ENCODE peak calls at places on chromosome X, in four cellular contexts. M is endothelial cell of umbilical vein, V is suprapubic skin, J is breast epithelium. Y is an unnamed sample.

GRCh38 chrX:75131973-75132627 is 24.0 kb downstream of the ABCB7 start:
- DNase-seq in M (no peak), V (no peak), J (no peak), Y (no peak)

GRCh38 chrX:70032797-70033196 is 16.9 kb downstream of the AWAT2 start:
- DNase-seq in M (no peak), V (no peak), J (no peak), Y (peak; percentile 49)

GRCh38 chrX:96407043-96407442 is 277.6 kb upstream of the DIAPH2 start:
- DNase-seq in M (peak; percentile 57), V (no peak), J (no peak), Y (no peak)

GRCh38 chrX:21959362-21960051 is 19.0 kb downstream of the SMS start:
- DNase-seq in M (no peak), V (no peak), J (no peak), Y (peak; percentile 77)

GRCh38 chrX:118526149-118526548 is 30.5 kb downstream of the DOCK11 start:
- DNase-seq in M (no peak), V (no peak), J (no peak), Y (no peak)

GRCh38 chrX:22686138-22686541 is 313.6 kb upstream of the DDX53 start:
- DNase-seq in M (peak; percentile 92), V (peak; percentile 48), J (no peak), Y (no peak)

GRCh38 chrX:22634081-22634480 is 361.4 kb downstream of the CBLL2 start:
- DNase-seq in M (no peak), V (no peak), J (no peak), Y (no peak)

GRCh38 chrX:70254063-70254400 is 6.0 kb downstream of the P2RY4 start:
- DNase-seq in M (no peak), V (no peak), J (no peak), Y (no peak)

GRCh38 chrX:28920141-28920540 is 332.9 kb downstream of the IL1RAPL1 start:
- DNase-seq in M (no peak), V (no peak), J (no peak), Y (no peak)

DNA sequence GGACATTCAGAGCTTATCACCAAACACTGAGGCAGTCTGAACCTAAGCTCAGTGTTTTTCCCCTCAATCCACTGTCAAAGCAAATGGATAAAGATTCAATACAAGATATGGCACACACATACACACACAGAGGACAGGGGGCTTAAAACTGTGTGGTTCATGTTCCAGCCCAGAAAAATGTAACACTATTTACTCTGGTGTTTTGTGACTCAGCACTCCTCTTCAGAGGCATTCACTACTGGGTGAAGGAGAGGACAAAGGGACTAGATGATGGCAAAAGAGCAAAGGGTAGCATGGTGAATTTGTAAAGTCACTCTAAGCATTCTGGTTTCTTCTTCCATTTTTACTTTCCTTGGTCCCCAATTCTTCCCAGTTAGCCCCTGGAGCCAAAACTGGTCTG is 120.3 kb downstream of the ARHGEF9 start:
- DNase-seq in M (no peak), V (no peak), J (no peak), Y (no peak)
- H3K36me3 ChIP-seq in M (no peaks in the 10 kb centered on the region), V (peaks cover 10% of the 10 kb centered on the region), J (no peaks in the 10 kb centered on the region), Y (no peaks in the 10 kb centered on the region)

DNA sequence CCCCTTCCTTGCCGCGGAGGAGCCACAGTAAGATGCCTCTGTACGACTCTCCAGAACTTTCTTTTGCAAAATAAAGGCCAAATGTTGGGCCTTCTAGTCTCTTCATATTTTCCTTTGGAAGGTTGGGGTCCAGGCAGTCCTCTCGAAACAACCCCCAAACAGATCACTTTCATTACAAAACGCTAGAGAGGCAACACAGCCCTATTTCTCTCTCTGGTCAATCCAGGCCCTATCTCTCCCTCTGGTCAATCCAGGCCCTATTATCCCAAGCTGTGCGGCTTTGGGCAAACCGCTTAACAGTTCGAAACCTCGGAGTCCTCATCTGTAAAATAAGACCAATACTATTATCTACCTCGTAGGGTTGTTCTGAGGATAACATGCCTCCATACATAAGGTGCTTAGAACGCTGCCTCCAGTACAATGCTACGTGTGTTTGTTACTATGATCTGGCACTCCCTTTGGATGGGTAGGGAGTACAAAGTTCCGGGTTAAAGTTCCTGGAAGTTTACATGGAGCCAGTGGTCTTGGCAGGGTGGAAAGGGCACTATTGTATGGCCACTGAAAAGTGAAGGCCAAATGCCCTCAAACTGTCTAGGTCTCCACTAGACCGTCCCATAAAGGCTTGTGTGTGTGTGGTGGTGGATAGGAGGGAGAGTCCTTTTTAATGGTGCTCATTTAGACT is 75.4 kb upstream of the BCOR start:
- DNase-seq in M (no peak), V (no peak), J (no peak), Y (no peak)
- H3K4me3 ChIP-seq in M (no peak overlapping the region), V (peak overlapping the region; percentile 51), J (peak overlapping the region; percentile 50), Y (peak overlapping the region; percentile 41)

GRCh38 chrX:153966841-153967535 is 4.6 kb downstream of the HCFC1 start:
- DNase-seq in M (no peak), V (no peak), J (no peak), Y (no peak)
- TF ChIP-seq POLR2AphosphoS5 in M (no peak), V (no peak), J (no peak), Y (no peak)

GRCh38 chrX:16828126-16828908 is 41.8 kb downstream of the RBBP7 start:
- DNase-seq in M (peak; percentile 66), V (no peak), J (no peak), Y (no peak)

GRCh38 chrX:16826207-16826606 is 39.9 kb downstream of the TXLNG start:
- DNase-seq in M (peak; percentile 50), V (no peak), J (no peak), Y (no peak)

GRCh38 chrX:16827225-16827624 is 41.0 kb downstream of the TXLNG start:
- DNase-seq in M (peak; percentile 22), V (no peak), J (no peak), Y (no peak)

GRCh38 chrX:16822723-16823122 is 36.5 kb downstream of the TXLNG start:
- DNase-seq in M (peak; percentile 77), V (no peak), J (no peak), Y (no peak)

DNA sequence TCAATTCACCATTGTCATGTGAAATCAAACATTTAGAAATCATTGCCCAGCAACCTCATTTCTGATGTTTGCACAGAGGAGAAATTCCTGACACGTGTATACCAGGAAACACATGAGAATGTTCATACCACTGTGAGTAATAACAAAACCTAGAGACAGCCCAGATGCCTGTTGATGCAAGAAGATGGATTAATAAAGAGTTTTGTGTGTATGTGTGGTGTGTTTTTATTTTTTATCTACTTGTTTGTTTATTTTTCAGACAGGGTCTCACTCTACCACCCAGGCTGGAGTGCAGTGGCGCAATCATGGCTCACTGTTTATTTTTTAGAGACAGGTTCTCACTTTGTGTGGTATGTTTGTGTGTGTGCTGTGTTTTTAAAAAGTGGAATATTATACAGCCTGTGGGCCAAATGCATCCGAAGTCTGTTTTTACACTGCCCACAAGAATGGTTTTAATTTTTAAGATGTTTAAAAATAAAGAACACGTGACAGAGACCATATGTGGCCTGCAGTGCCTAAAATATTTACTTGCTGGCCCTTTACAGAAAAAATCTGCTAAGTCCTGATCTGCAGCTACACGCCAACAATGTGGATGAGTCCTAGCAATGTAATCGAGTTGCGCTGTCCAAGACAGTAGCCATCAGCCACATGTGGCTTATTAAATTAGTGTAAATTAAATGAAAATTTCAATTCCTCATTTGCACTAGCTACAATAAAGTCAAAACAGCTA is 39.2 kb downstream of the TXLNG start:
- DNase-seq in M (peak; percentile 34), V (no peak), J (no peak), Y (no peak)
- H3K36me3 ChIP-seq in M (no peaks in the 10 kb centered on the region), V (peaks cover 5% of the 10 kb centered on the region), J (no peaks in the 10 kb centered on the region), Y (no peaks in the 10 kb centered on the region)

GRCh38 chrX:131073607-131074006 is 15.5 kb downstream of the ARHGAP36 start:
- DNase-seq in M (no peak), V (no peak), J (no peak), Y (no peak)
- H3K4me3 ChIP-seq in M (no peak overlapping the region), V (no peak overlapping the region), J (no peak overlapping the region), Y (no peak overlapping the region)

DNA sequence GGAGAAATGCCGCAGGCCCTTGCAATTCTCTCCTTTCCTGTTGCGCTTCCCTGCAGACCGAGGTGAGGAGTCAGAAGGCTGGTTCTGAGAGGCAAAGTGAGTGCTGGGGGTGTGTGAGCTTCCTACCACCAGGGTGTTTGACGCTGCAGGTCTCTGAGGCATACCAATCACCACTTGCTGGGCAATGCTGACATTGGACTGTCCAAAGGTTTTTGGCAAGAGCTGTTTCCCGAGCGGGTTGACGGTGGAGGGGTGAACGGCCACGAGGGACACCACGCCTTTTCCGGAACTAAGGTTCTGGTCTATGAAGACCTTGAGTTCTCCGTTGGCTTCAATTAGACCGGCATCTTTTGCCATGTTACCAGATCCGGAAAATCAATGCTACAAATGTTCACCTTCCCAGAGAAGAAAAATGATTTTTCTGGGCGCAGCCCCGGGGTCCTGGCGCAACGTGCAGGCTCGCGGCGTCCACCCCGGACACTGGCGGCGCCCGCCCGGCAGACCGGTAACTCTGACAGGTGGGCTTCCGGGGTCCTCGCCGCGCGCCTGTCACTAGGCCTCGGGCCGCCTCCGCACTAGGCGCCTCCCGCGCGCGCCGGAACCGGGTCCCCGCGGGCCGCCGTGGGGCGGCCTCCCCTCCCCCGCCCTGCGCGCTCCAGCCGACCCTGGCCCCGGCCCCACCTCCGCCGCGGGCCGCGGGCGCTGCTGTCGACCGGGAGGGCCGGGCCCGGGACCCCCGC is 44.9 kb upstream of the FAM47C start:
- DNase-seq in M (no peak), V (no peak), J (no peak), Y (no peak)
- TF ChIP-seq POLR2AphosphoS5 in M (no peak), V (no peak), J (no peak), Y (no peak)

GRCh38 chrX:112067601-112068000 is 15.0 kb downstream of the TRPC5 start:
- DNase-seq in M (no peak), V (no peak), J (no peak), Y (no peak)

GRCh38 chrX:112066813-112067212 is 15.8 kb downstream of the TRPC5 start:
- DNase-seq in M (no peak), V (no peak), J (no peak), Y (no peak)

GRCh38 chrX:112071132-112071531 is 11.4 kb downstream of the TRPC5 start:
- DNase-seq in M (no peak), V (no peak), J (no peak), Y (no peak)
- H3K36me3 ChIP-seq in M (no peaks in the 10 kb centered on the region), V (no peaks in the 10 kb centered on the region), J (no peaks in the 10 kb centered on the region), Y (no peaks in the 10 kb centered on the region)

GRCh38 chrX:46576458-46576857 is 2.9 kb downstream of the CHST7 start:
- DNase-seq in M (peak; percentile 29), V (no peak), J (no peak), Y (no peak)
- H3K4me3 ChIP-seq in M (peak overlapping the region; percentile 61), V (peak overlapping the region; percentile 61), J (peak overlapping the region; percentile 61), Y (peak overlapping the region; percentile 57)

GRCh38 chrX:24464836-24465523 is at the start of gene PDK3:
- DNase-seq in M (peak; percentile 90), V (peak; percentile 91), J (peak; percentile 88), Y (peak; percentile 90)
- TF ChIP-seq POLR2AphosphoS5 in M (peak; percentile 25), V (no peak), J (peak; percentile 63), Y (peak; percentile 66)

Y was measured in vagina.